ENCODE peak calls at places on chromosome 15, in five cellular contexts. S is stomach, M is tibial nerve, B is GM12878, C is sigmoid colon. F is an unnamed sample. For H3K4me1, the result is how much of the 10 kb centered on the place peaks cover.

GRCh38 chr15:66764067-66764428 is 62.0 kb downstream of the SMAD6 start:
- DNase-seq in B (no peak), C (no peak), M (no peak), S (no peak), F (no peak)

GRCh38 chr15:76035593-76035992 is 23.4 kb upstream of the NRG4 start:
- DNase-seq in M (no peak), B (no peak), C (no peak), S (no peak), F (no peak)

GRCh38 chr15:57422113-57422754 is 45.9 kb downstream of the CGNL1 start:
- DNase-seq in C (no peak), B (peak), S (no peak), M (no peak), F (no peak)

GRCh38 chr15:36323607-36324006 is 255.8 kb upstream of the CDIN1 start:
- DNase-seq in B (no peak), M (no peak), C (no peak), S (no peak), F (no peak)

GRCh38 chr15:82135645-82136044 is 89.8 kb upstream of the MEX3B start:
- DNase-seq in S (no peak), M (no peak), B (no peak), C (no peak), F (no peak)

GRCh38 chr15:36398212-36398611 is 181.2 kb upstream of the CDIN1 start:
- DNase-seq in B (no peak), S (no peak), M (no peak), C (no peak), F (no peak)

GRCh38 chr15:31125061-31125460 is 23.5 kb upstream of the TRPM1 start:
- DNase-seq in B (no peak), C (no peak), S (no peak), M (no peak), F (no peak)

GRCh38 chr15:69034352-69034751 is 19.9 kb downstream of the NOX5 start:
- DNase-seq in M (no peak), S (no peak), B (no peak), C (no peak), F (no peak)

GRCh38 chr15:71526061-71526460 is 284.3 kb upstream of the NR2E3 start:
- DNase-seq in S (no peak), C (no peak), M (no peak), B (no peak), F (no peak)

GRCh38 chr15:41584636-41585139 is 25.7 kb downstream of the TYRO3 start:
- DNase-seq in M (no peak), C (no peak), S (no peak), B (no peak), F (no peak)

GRCh38 chr15:41695750-41696436 is 35.7 kb downstream of the MGA start:
- DNase-seq in B (peak), M (peak), C (no peak), S (no peak), F (no peak)

GRCh38 chr15:78914027-78914764 is 30.6 kb downstream of the CTSH start:
- DNase-seq in C (peak), S (peak), M (peak), B (no peak), F (peak)

GRCh38 chr15:99436472-99437314 is 129.1 kb upstream of the MEF2A start:
- DNase-seq in M (no peak), C (peak), S (peak), B (no peak), F (peak)

GRCh38 chr15:48040166-48040817 is 80.5 kb upstream of the SLC24A5 start:
- DNase-seq in C (no peak), M (no peak), B (no peak), S (no peak), F (no peak)

GRCh38 chr15:80967451-80967850 is 22.2 kb downstream of the MESD start:
- DNase-seq in S (no peak), M (no peak), C (no peak), B (no peak), F (no peak)

GRCh38 chr15:39127925-39128617 is 452.8 kb upstream of the THBS1 start:
- DNase-seq in S (no peak), C (no peak), M (no peak), B (no peak), F (no peak)

GRCh38 chr15:39125904-39126303 is 455.0 kb upstream of the THBS1 start:
- DNase-seq in M (no peak), C (no peak), B (no peak), S (no peak), F (no peak)

GRCh38 chr15:39130556-39131379 is 450.1 kb upstream of the THBS1 start:
- DNase-seq in S (no peak), M (no peak), B (no peak), C (no peak), F (no peak)

GRCh38 chr15:39127151-39127815 is 453.6 kb upstream of the THBS1 start:
- DNase-seq in M (no peak), S (no peak), B (no peak), C (no peak), F (no peak)

DNA sequence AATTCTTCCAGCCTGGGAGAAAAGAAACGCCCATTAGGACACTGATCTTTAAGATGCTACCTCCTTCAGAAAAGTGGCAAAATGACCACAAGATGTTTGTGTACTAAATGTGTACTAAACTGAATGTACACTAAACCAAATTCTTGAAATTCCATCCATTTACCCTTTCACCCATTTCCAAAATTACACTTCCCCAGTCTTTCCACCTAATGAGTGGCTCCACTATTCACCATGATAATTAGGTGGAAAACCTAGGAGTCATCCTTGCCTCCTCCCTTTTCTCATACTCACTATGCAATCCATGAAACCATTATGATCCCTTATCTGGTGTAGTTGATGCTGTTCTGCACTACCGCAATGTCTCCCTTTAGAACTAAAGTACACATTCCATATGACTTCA is 452.1 kb upstream of the THBS1 start:
- DNase-seq in C (no peak), B (no peak), M (no peak), S (no peak), F (no peak)
- H3K4me1 ChIP-seq in C (under half), B (under half), M (under half), S (under half), F (under half)

GRCh38 chr15:58748787-58749531 is 548 bp downstream of the ADAM10 start:
- DNase-seq in S (peak), M (peak), B (no peak), C (peak), F (peak)
- TF ChIP-seq POLR2A in S (no peak), M (no peak), B (peak), C (no peak), F (no peak)

GRCh38 chr15:64191971-64192830 is 29.4 kb upstream of the PPIB start:
- DNase-seq in C (no peak), B (no peak), S (no peak), M (no peak), F (no peak)

GRCh38 chr15:64197425-64197824 is 34.6 kb upstream of the PPIB start:
- DNase-seq in C (no peak), M (peak), S (no peak), B (no peak), F (no peak)

GRCh38 chr15:64193971-64194370 is 31.1 kb upstream of the PPIB start:
- DNase-seq in S (no peak), B (no peak), C (no peak), M (no peak), F (no peak)
- TF ChIP-seq EP300 in S (no peak), B (no peak), C (no peak), M (no peak), F (no peak)

GRCh38 chr15:43751885-43752284 is 5.6 kb downstream of the PDIA3 start:
- DNase-seq in B (no peak), C (no peak), M (no peak), S (no peak), F (no peak)

GRCh38 chr15:43749690-43750345 is 3.6 kb downstream of the PDIA3 start:
- DNase-seq in B (peak), S (peak), C (no peak), M (no peak), F (no peak)

DNA sequence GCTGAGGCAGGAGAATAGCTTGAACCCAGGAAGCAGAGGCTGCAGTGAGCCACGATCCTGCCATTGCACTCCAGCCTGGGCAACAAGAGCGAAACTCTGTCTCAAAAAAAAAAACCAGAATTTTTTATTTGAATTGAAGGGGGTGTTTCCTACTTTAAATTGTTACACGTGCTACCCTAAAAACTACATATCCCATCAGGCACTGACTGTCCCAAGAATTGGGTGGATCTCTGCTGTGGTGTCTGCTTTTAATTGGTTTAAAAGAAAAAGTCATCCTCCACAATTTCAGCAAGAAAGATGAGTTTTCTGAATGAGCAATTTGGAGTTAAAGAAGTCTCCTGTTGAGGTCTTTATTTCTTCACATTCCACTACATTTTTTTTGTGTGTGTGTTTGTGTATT is 2.1 kb downstream of the PDIA3 start:
- DNase-seq in B (no peak), M (no peak), C (no peak), S (no peak), F (no peak)
- H3K4me1 ChIP-seq in B (under half), M (under half), C (under half), S (under half), F (half or more)

DNA sequence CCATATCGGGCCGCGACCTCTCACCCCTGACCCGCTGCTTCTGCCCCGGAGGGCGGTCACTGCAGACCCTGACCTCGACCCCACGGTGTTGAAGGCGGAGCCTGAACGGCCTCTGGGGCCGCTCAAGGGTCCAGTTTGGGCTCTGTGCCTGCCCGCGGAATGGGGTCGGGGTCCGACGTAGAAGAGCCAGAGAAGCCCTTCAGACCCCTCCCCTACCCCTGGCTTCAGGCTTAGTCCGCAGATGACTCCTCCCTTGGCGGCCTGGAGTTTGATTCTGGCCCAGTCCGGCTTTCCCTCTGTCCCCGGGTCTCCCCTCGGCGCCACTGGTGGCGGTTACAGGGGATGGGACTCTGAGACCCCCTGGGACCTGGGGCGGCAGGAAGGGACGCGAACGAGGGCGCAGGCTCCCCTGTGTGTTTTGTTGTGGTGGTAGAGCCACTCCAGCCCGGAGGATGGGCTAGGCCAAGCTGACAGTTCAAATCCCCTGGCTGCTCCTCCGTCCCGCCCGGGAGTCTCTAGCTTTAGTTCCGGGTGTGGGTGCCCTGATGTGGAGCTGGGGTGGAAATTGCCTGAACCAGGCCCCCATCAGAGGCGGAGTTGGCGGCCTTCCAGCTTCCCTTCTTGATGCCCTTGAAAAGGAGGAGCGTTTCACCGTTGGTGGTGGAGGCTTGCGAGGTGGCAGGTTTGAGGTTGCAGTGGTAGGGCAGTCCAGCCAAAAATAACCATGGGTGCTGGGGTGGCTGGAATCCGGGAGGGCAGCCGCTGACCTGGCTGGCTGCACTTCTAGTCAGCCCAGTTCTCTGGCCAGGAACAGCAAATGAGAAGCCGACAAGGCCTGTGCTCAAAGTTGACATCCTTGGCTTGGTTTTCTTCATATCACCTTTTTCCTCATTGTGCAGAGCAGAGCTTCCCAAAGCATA is 644 bp downstream of the CLK3 start:
- DNase-seq in C (peak), S (peak), B (no peak), M (peak), F (peak)
- TF ChIP-seq POLR2A in C (peak), S (no peak), B (peak), M (no peak), F (no peak)

GRCh38 chr15:51092480-51092879 is 2.2 kb downstream of the TNFAIP8L3 start:
- DNase-seq in S (no peak), C (no peak), M (no peak), B (no peak), F (no peak)
- TF ChIP-seq EP300 in S (no peak), C (no peak), M (no peak), B (no peak), F (no peak)

GRCh38 chr15:63367900-63368299 is 13.7 kb downstream of the CA12 start:
- DNase-seq in B (no peak), C (no peak), S (no peak), M (no peak), F (no peak)
- H3K4me1 ChIP-seq in B (under half), C (under half), S (under half), M (under half), F (half or more)

DNA sequence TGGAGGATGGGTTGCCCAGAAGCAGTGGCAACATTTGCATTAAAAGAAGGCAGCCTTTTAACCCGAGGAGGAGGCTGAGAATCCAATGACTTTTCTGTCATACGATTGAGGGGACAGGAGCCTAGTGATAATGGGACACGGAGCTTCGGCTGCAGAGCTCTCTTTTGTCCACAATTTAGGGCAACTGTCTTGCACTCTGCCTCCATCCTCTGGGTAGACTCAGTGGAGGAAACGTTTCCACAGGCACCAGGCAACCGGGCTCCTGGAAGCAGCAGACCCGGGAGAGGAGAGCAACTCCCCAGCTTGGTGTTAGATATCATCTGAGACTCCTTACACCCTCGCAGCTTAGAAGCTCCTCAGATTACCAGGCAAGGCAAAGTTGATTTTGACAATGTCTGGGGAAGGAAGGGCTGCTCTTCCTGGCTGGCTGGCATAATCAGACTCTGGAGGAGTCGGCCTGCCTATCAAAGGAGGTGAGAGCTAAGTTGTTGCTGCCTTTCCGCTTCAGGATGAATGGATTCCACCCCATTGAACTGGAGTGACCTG is 43.5 kb upstream of the RNU6-1 start:
- DNase-seq in M (no peak), B (no peak), S (no peak), C (no peak), F (no peak)
- TF ChIP-seq POLR2A in M (no peak), B (no peak), S (no peak), C (no peak), F (no peak)

DNA sequence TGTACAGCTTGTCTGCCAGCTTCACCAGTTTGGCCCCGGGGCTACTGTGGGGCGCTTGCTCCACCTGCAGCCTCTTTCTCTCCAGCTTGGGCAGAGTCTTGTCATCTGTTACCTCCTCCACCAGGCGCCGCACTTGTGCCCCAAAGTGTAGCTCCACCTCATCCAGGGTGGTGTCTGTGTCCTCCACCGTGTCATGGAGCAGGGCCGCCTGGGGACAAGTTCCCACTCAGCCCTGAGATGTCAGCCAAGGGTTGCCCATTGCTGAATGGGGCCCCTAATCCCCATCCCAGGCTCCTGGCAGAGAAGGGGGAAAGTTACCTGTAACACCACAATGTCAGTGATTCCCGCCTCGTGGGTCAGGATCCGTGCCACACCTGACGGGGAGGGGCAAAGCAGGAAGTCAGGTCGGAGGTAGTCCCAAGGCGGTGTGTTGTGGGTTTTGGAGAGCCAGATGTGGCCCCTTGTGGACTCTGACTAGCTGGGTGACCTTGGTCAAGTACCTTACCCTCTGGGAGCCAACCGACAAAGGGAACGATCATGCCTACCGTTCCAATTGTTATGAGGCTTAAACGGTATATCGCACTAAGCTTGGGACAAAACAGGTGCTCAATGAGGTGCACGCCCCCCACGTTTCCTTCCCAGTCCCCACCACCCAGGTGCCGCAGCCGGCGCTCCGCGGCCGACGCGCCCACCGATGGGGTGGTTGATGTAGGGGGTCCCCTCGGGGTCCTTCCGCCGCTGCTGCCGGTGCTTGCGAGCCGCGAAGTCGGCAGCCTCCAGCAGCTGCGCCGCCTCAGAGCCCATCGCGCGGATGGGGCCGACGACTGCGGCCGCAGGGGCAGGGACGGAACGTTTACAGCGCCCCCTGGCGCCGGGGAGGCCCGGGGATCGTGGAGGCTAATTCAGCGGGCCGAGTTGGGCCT is at the start of gene HDDC3:
- DNase-seq in M (peak), S (peak), B (peak), C (peak), F (peak)
- TF ChIP-seq EP300 in M (peak), S (no peak), B (no peak), C (no peak), F (no peak)

F was measured in suprapubic skin.